ENCODE peak calls at places on chromosomes 5 and 9, in nine cellular contexts. D is NCI-H1105; P is activated naive CD8-positive, alpha-beta T cell treated with anti-CD3 and anti-CD28 coated beads, Interleukin-2, amount 50 U/mL, for 24 hours; T is hypothalamus; I is T-cell; K is GM04503; L is stimulated activated CD4-positive, alpha-beta T cell treated with anti-CD3 and anti-CD28 coated beads, Interleukin-15, amount 100 ng/mL, for 24 hours; C is activated effector memory CD4-positive, alpha-beta T cell treated with anti-CD3 and anti-CD28 coated beads, Interleukin-2, amount 50 U/mL, for 16 hours; U is right atrium auricular region. B is an unnamed sample.

GRCh38 chr5:113127021-113127420 is 150.4 kb downstream of the DCP2 start:
- DNase-seq in K (no peak), T (no peak), L (no peak), C (no peak), P (no peak), I (no peak), D (no peak), U (no peak), B (no peak)

GRCh38 chr9:88593537-88594185 is 58.7 kb downstream of the NXNL2 start:
- DNase-seq in I (peak; percentile 56), D (peak; percentile 28), L (peak; percentile 73), T (no peak), K (no peak), C (peak; percentile 69), P (peak; percentile 62), U (no peak), B (no peak)

GRCh38 chr9:110284211-110284849 is 28.0 kb upstream of the TXN start:
- DNase-seq in D (no peak), P (no peak), I (no peak), L (no peak), K (no peak), T (no peak), U (no peak), C (no peak), B (no peak)

GRCh38 chr5:106085136-106085535 is 1585.6 kb downstream of the EFNA5 start:
- DNase-seq in U (no peak), K (no peak), I (no peak), D (no peak), C (no peak), L (no peak), T (no peak), P (no peak), B (no peak)

GRCh38 chr9:129172816-129173215 is 5.2 kb downstream of the IER5L start:
- DNase-seq in U (no peak), C (no peak), P (no peak), D (no peak), T (no peak), L (no peak), I (no peak), K (no peak), B (no peak)

GRCh38 chr9:131676431-131676972 is 63.4 kb downstream of the RAPGEF1 start:
- DNase-seq in K (no peak), T (no peak), U (peak; percentile 60), P (peak; percentile 22), I (peak; percentile 71), D (no peak), C (peak; percentile 76), L (peak; percentile 36), B (no peak)

GRCh38 chr9:108057421-108058136 is 568.0 kb upstream of the KLF4 start:
- DNase-seq in K (peak; percentile 95), T (no peak), C (no peak), D (no peak), L (no peak), I (no peak), U (peak; percentile 70), P (no peak), B (no peak)

GRCh38 chr5:133690746-133691145 is 78.4 kb upstream of the FSTL4 start:
- DNase-seq in C (no peak), D (no peak), L (no peak), K (no peak), I (no peak), T (no peak), P (no peak), U (no peak), B (no peak)

GRCh38 chr5:148397968-148398595 is 14.3 kb downstream of the FBXO38 start:
- DNase-seq in T (no peak), I (no peak), L (no peak), U (no peak), D (no peak), C (no peak), P (no peak), K (no peak), B (no peak)

GRCh38 chr9:29965834-29966233 is 2392.6 kb upstream of the C9orf72 start:
- DNase-seq in P (no peak), T (no peak), K (no peak), D (no peak), I (no peak), C (no peak), L (no peak), U (no peak), B (no peak)

GRCh38 chr5:433836-434235 is 9.1 kb upstream of the EXOC3 start:
- DNase-seq in I (no peak), T (no peak), D (no peak), U (no peak), P (no peak), L (no peak), C (peak; percentile 56), K (no peak), B (peak; percentile 64)

GRCh38 chr9:86282979-86283535 is 719 bp upstream of the ISCA1 start:
- DNase-seq in K (peak; percentile 80), T (no peak), L (no peak), U (no peak), I (no peak), D (no peak), C (no peak), P (no peak), B (no peak)

GRCh38 chr9:2740616-2741015 is 23.3 kb downstream of the KCNV2 start:
- DNase-seq in T (no peak), L (no peak), C (no peak), U (no peak), I (no peak), D (no peak), K (no peak), P (no peak), B (no peak)

B was measured in type B pancreatic cell.